ENCODE peak calls at places on chromosome 1, in four cellular contexts. H is Calu3, E is RWPE2, Y is GM12891. L is an unnamed sample.

GRCh38 chr1:56411484-56412180 is 167.7 kb downstream of the PLPP3 start:
- DNase-seq in H (no peak), E (no peak), Y (no peak), L (no peak)

GRCh38 chr1:230084408-230085177 is 17.6 kb downstream of the GALNT2 start:
- DNase-seq in H (peak), E (peak), Y (no peak), L (no peak)

GRCh38 chr1:42358791-42359190 is 21.8 kb upstream of the RIMKLA start:
- DNase-seq in H (no peak), E (no peak), Y (no peak), L (no peak)

GRCh38 chr1:245444181-245444580 is 289.4 kb downstream of the KIF26B start:
- DNase-seq in H (no peak), E (no peak), Y (no peak), L (no peak)

GRCh38 chr1:63261736-63262142 is 60.6 kb upstream of the FOXD3 start:
- DNase-seq in H (no peak), E (no peak), Y (no peak), L (no peak)

GRCh38 chr1:117416546-117417117 is 49.4 kb downstream of the MAN1A2 start:
- DNase-seq in H (no peak), E (no peak), Y (no peak), L (no peak)

GRCh38 chr1:61931587-61932279 is 189.5 kb downstream of the PATJ start:
- DNase-seq in H (no peak), E (no peak), Y (no peak), L (no peak)

GRCh38 chr1:214419650-214420049 is 131.8 kb downstream of the PTPN14 start:
- DNase-seq in H (no peak), E (no peak), Y (no peak), L (no peak)

GRCh38 chr1:112460672-112461071 is 48.1 kb upstream of the WNT2B start:
- DNase-seq in H (no peak), E (no peak), Y (no peak), L (no peak)

GRCh38 chr1:176820292-176821056 is 344.0 kb downstream of the ASTN1 start:
- DNase-seq in H (no peak), E (no peak), Y (no peak), L (no peak)

GRCh38 chr1:213987876-213988638 is at the start of gene PROX1:
- DNase-seq in H (peak), E (no peak), Y (no peak), L (peak)

L was measured in HuH-7.